ENCODE peak calls at places on chromosome X, in eight cellular contexts. V is fibroblast of lung, D is adipocyte, F is kidney, T is PC-3, R is mesendoderm, Y is endothelial cell of umbilical vein, O is colonic mucosa. S is an unnamed sample. For H3K4me1, the result is how much of the 10 kb centered on the place peaks cover.

GRCh38 chrX:41922694-41923171 is 621 bp downstream of the CASK start:
- DNase-seq in V (peak), D (peak), F (peak), T (peak), R (peak), Y (peak), O (peak), S (no peak)

GRCh38 chrX:15790766-15791380 is 589 bp downstream of the ZRSR2 start:
- DNase-seq in V (peak), D (no peak), F (no peak), T (peak), R (no peak), Y (peak), O (no peak), S (no peak)

GRCh38 chrX:53729756-53730155 is 43.2 kb upstream of the HUWE1 start:
- DNase-seq in V (no peak), D (peak), F (no peak), T (no peak), R (no peak), Y (no peak), O (no peak), S (no peak)

GRCh38 chrX:51608071-51608470 is 10.6 kb downstream of the CENPVL3 start:
- DNase-seq in V (no peak), D (peak), F (no peak), T (no peak), R (no peak), Y (no peak), O (no peak), S (no peak)

GRCh38 chrX:65035451-65035779 is 59.2 kb upstream of the ZC4H2 start:
- DNase-seq in V (peak), D (peak), F (peak), T (peak), R (no peak), Y (no peak), O (no peak), S (peak)

GRCh38 chrX:101485212-101486064 is at the start of gene ARMCX4:
- DNase-seq in V (peak), D (peak), F (peak), T (no peak), R (peak), Y (peak), O (no peak), S (no peak)

GRCh38 chrX:150693782-150694574 is 782 bp downstream of the MTMR1 start:
- DNase-seq in V (peak), D (peak), F (peak), T (peak), R (peak), Y (peak), O (peak), S (no peak)

GRCh38 chrX:68146054-68146453 is 287.2 kb downstream of the OPHN1 start:
- DNase-seq in V (peak), D (peak), F (no peak), T (peak), R (peak), Y (peak), O (no peak), S (peak)

GRCh38 chrX:45385767-45386166 is 185.1 kb upstream of the DIPK2B start:
- DNase-seq in V (peak), D (peak), F (no peak), T (no peak), R (no peak), Y (no peak), O (no peak), S (no peak)

GRCh38 chrX:119655125-119655524 is 37.8 kb downstream of the SEPTIN6 start:
- DNase-seq in V (peak), D (peak), F (no peak), T (peak), R (peak), Y (peak), O (no peak), S (no peak)

GRCh38 chrX:139967300-139967699 is 2.0 kb upstream of the CXorf66 start:
- DNase-seq in V (peak), D (peak), F (no peak), T (peak), R (peak), Y (no peak), O (peak), S (no peak)

GRCh38 chrX:4851534-4851933 is 1138.1 kb upstream of the PRKX start:
- DNase-seq in V (no peak), D (no peak), F (no peak), T (peak), R (no peak), Y (no peak), O (no peak), S (no peak)

GRCh38 chrX:15567886-15568616 is 32.7 kb downstream of the ACE2 start:
- DNase-seq in V (peak), D (peak), F (no peak), T (peak), R (peak), Y (peak), O (no peak), S (no peak)

GRCh38 chrX:14039344-14039743 is 9.7 kb upstream of the GEMIN8 start:
- DNase-seq in V (peak), D (peak), F (no peak), T (peak), R (peak), Y (peak), O (peak), S (peak)

GRCh38 chrX:114615765-114616164 is 31.9 kb downstream of the HTR2C start:
- DNase-seq in V (no peak), D (peak), F (no peak), T (no peak), R (no peak), Y (no peak), O (no peak), S (no peak)

GRCh38 chrX:146831994-146832393 is 17.4 kb upstream of the CXorf51A start:
- DNase-seq in V (no peak), D (no peak), F (peak), T (no peak), R (no peak), Y (no peak), O (no peak), S (no peak)

DNA sequence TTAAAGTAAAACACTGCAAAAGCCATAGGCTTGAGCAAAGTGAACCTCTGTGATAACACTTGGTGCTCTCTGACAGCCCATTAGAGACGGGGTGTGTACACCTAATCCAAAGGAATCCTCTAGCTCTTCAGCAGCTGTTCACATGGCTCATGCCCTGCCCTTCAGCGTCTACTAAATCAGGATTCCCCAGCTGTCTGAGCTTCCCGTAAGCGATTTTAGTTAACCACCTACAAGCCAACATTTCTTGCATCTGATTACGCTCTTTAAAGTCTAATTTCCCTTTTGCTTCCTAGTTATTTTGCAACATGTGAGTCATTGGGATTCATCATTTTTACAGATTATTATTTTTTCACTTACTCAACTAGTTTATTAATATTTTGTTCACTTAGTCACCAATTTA is 6.5 kb downstream of the DMD start:
- DNase-seq in V (peak), D (no peak), F (no peak), T (no peak), R (no peak), Y (no peak), O (no peak), S (no peak)
- H3K9ac ChIP-seq in V (no peak), D (peak), F (no peak), T (no peak), R (no peak), Y (no peak), O (no peak), S (no peak)

GRCh38 chrX:39639871-39640270 is 457.9 kb downstream of the BCOR start:
- DNase-seq in V (peak), D (no peak), F (no peak), T (no peak), R (no peak), Y (no peak), O (no peak), S (no peak)

GRCh38 chrX:39638526-39638925 is 459.2 kb downstream of the BCOR start:
- DNase-seq in V (no peak), D (no peak), F (no peak), T (no peak), R (no peak), Y (no peak), O (no peak), S (no peak)

GRCh38 chrX:39642071-39642470 is 455.7 kb downstream of the BCOR start:
- DNase-seq in V (peak), D (no peak), F (no peak), T (no peak), R (no peak), Y (peak), O (no peak), S (no peak)

GRCh38 chrX:39643533-39643932 is 454.2 kb downstream of the BCOR start:
- DNase-seq in V (no peak), D (no peak), F (no peak), T (no peak), R (no peak), Y (no peak), O (no peak), S (no peak)

GRCh38 chrX:39640866-39641265 is 456.9 kb downstream of the BCOR start:
- DNase-seq in V (no peak), D (no peak), F (no peak), T (no peak), R (no peak), Y (no peak), O (no peak), S (no peak)
- H3K4me1 ChIP-seq in V (under half), D (under half), F (under half), T (under half), R (under half), Y (under half), O (under half), S (under half)

GRCh38 chrX:397575-397974 is 10.9 kb upstream of the PPP2R3B start:
- DNase-seq in V (peak), D (peak), F (no peak), T (no peak), R (peak), Y (peak), O (no peak), S (peak)
- H3K9ac ChIP-seq in V (no peak), D (no peak), F (no peak), T (no peak), R (no peak), Y (no peak), O (no peak), S (peak)

DNA sequence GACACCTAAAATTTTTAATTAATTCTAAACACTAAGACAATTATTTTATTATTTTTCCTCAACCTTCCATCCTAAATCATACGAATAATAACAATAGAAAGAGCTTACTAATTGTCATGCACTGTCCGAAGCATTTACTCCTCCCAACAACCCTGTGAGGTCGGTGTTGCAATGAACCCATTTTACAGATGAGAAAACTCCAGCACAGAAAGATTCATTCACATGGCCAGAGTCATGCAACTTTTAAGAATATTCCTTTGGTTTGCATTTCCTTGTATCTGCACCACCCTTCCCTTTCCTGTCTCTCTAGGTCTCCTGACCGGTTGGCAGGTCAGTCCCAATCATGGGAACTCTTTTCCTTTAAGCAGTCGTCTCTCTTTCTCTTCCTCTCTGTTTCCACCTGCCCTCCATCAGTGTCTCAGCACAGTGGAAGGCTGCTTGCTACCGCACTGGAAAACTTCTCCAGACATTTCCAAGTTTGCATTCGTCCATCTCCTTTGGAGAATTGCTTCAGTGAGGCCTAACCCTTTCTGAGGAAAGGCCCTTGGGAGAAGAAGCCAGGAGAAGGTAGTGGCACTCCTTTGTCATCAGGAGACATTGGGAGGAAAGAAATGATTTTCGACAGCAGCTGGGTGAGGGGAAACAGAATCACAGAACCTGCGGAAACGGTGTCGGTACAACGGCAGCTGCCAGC is 1.9 kb upstream of the TMSB4X start:
- DNase-seq in V (no peak), D (no peak), F (no peak), T (no peak), R (no peak), Y (no peak), O (no peak), S (no peak)
- H3K4me1 ChIP-seq in V (under half), D (under half), F (under half), T (under half), R (under half), Y (under half), O (under half), S (under half)

GRCh38 chrX:72394518-72395163 is 88.9 kb upstream of the CITED1 start:
- DNase-seq in V (peak), D (peak), F (no peak), T (peak), R (no peak), Y (no peak), O (no peak), S (no peak)

GRCh38 chrX:72393836-72394517 is 88.3 kb upstream of the CITED1 start:
- DNase-seq in V (peak), D (no peak), F (no peak), T (no peak), R (no peak), Y (no peak), O (no peak), S (no peak)

GRCh38 chrX:72396117-72396516 is 90.4 kb upstream of the CITED1 start:
- DNase-seq in V (no peak), D (no peak), F (no peak), T (no peak), R (no peak), Y (peak), O (no peak), S (no peak)

GRCh38 chrX:72392816-72393800 is 87.4 kb upstream of the CITED1 start:
- DNase-seq in V (peak), D (peak), F (no peak), T (peak), R (no peak), Y (no peak), O (no peak), S (no peak)

DNA sequence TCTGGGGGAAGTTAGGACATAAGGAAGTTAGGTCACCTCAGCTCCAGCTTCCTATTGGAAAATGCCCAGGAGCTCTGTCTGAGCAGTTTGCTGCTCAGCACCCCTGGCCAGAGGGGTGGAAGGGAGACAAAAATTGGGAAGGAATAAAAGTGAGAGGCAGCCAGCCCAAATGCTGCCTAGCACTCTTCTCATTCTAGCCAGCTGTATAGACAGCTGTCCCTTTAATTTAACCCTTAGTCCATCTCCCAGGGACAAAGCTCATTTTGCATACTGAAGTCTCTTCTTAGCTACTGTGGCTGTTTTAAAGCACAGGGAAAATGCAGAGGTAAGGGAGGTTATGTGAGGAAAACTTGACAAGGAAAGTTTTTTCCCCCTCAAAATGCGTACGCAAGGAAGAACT is 89.5 kb upstream of the CITED1 start:
- DNase-seq in V (peak), D (peak), F (no peak), T (no peak), R (no peak), Y (no peak), O (no peak), S (peak)
- H3K9ac ChIP-seq in V (no peak), D (peak), F (no peak), T (no peak), R (no peak), Y (no peak), O (no peak), S (no peak)

GRCh38 chrX:56763556-56764152 is 34.6 kb downstream of the NBDY start:
- DNase-seq in V (no peak), D (peak), F (peak), T (no peak), R (no peak), Y (no peak), O (peak), S (no peak)
- H3K4me1 ChIP-seq in V (under half), D (under half), F (under half), T (under half), R (under half), Y (under half), O (under half), S (under half)

GRCh38 chrX:17788956-17789562 is 51.8 kb downstream of the SCML1 start:
- DNase-seq in V (no peak), D (no peak), F (no peak), T (no peak), R (peak), Y (no peak), O (no peak), S (no peak)
- H3K9ac ChIP-seq in V (no peak), D (no peak), F (no peak), T (no peak), R (no peak), Y (no peak), O (no peak), S (no peak)

DNA sequence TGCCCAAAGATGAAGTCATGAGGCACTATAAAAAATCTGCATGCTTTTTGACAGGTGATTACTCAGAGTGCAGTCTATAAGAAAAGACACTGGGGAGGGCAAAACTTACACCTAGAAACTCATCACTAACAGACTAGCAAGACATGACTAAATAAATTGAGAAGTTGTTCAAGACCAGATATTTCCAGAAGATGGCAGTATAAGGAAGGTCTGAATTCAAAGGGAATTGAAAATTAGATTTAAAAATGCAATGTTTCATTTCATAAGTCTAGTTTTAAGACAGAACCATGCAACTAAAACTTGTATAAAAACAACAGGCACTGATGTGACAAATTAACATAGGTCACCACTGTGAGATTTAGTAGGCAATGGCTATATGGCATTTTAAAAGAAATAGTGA is 232.5 kb upstream of the POF1B start:
- DNase-seq in V (peak), D (peak), F (no peak), T (peak), R (no peak), Y (peak), O (no peak), S (no peak)
- H3K4me1 ChIP-seq in V (under half), D (under half), F (under half), T (under half), R (under half), Y (under half), O (under half), S (under half)

GRCh38 chrX:7083021-7083420 is 64.5 kb upstream of the STS start:
- DNase-seq in V (no peak), D (no peak), F (no peak), T (no peak), R (no peak), Y (no peak), O (no peak), S (no peak)
- H3K9ac ChIP-seq in V (no peak), D (no peak), F (no peak), T (no peak), R (no peak), Y (no peak), O (no peak), S (no peak)